ENCODE peak calls at places on chromosomes 6 and 20, in nine cellular contexts. Y, J, V, F, S, C, X, N and U are unnamed samples.

GRCh38 chr6:41732149-41732548 is 3.3 kb downstream of the TFEB start:
- DNase-seq in C (no peak), S (no peak), N (no peak), F (no peak), V (no peak), J (no peak), Y (no peak), X (no peak), U (no peak)

GRCh38 chr20:905999-906520 is 10.1 kb downstream of the ANGPT4 start:
- DNase-seq in Y (no peak), C (no peak), V (no peak), F (no peak), J (no peak), N (no peak), S (no peak), X (no peak), U (no peak)

GRCh38 chr20:10671850-10672578 is 1.8 kb downstream of the JAG1 start:
- DNase-seq in C (peak), N (no peak), X (no peak), S (peak), V (peak), Y (no peak), J (no peak), F (peak), U (no peak)

GRCh38 chr20:41173161-41173721 is 35.9 kb downstream of the PLCG1 start:
- DNase-seq in J (peak), X (peak), V (peak), S (peak), N (peak), F (peak), Y (peak), C (peak), U (peak)

GRCh38 chr6:35400901-35401311 is 51.2 kb upstream of the FANCE start:
- DNase-seq in V (no peak), X (no peak), F (no peak), C (peak), S (no peak), N (no peak), J (peak), Y (no peak), U (no peak)

GRCh38 chr6:117267766-117268534 is 2.6 kb downstream of the VGLL2 start:
- DNase-seq in X (no peak), Y (no peak), J (no peak), N (no peak), C (no peak), V (no peak), S (no peak), F (no peak), U (no peak)

GRCh38 chr20:51749674-51750036 is 18.5 kb downstream of the ATP9A start:
- DNase-seq in C (peak), V (peak), F (peak), X (peak), S (no peak), Y (no peak), J (no peak), N (no peak), U (no peak)

GRCh38 chr20:16615199-16615598 is 42.0 kb upstream of the KIF16B start:
- DNase-seq in S (no peak), F (peak), J (peak), Y (no peak), V (peak), X (peak), C (peak), N (no peak), U (no peak)

GRCh38 chr6:71544028-71544427 is 255.4 kb downstream of the OGFRL1 start:
- DNase-seq in V (no peak), X (peak), S (no peak), C (no peak), F (peak), J (no peak), N (no peak), Y (no peak), U (no peak)

GRCh38 chr20:36792422-36792821 is 18.9 kb upstream of the DSN1 start:
- DNase-seq in X (peak), J (peak), N (peak), C (peak), S (no peak), Y (peak), F (peak), V (peak), U (no peak)

GRCh38 chr6:4405609-4406212 is 270.3 kb upstream of the ECI2 start:
- DNase-seq in S (no peak), N (no peak), V (no peak), F (no peak), C (no peak), Y (no peak), X (no peak), J (no peak), U (no peak)

GRCh38 chr20:14860410-14860814 is 523.0 kb upstream of the FLRT3 start:
- DNase-seq in C (peak), J (peak), F (no peak), Y (no peak), X (no peak), N (peak), S (no peak), V (no peak), U (no peak)

DNA sequence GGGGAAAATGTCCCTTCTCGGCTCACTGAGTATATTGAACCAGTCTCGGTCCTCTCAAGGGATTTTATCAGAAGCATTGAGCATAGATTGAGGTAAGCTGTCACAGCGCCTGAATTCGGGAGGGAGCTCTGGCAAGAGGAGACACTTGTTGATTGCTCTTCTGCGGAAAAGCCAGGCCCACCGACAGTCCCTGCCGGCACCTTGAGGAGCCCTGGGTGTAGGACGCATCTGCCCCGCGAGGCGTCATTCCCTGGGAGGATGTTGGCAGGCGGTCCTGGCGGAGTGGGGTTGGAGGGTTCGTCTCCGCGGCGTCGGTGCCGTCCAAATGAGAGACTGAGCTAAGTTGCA is 829 bp downstream of the FBXO9 start:
- DNase-seq in F (peak), V (no peak), J (peak), Y (peak), N (peak), C (peak), X (no peak), S (peak), U (no peak)
- TF ChIP-seq CTCF in F (no peak), V (no peak), J (no peak), Y (no peak), N (no peak), C (no peak), X (peak), S (no peak), U (no peak)

GRCh38 chr20:24533449-24533848 is 64.0 kb downstream of the SYNDIG1 start:
- DNase-seq in S (no peak), N (no peak), J (no peak), Y (no peak), X (no peak), C (no peak), F (no peak), V (no peak), U (no peak)
- TF ChIP-seq CTCF in S (no peak), N (no peak), J (no peak), Y (peak), X (no peak), C (peak), F (no peak), V (no peak), U (no peak)

DNA sequence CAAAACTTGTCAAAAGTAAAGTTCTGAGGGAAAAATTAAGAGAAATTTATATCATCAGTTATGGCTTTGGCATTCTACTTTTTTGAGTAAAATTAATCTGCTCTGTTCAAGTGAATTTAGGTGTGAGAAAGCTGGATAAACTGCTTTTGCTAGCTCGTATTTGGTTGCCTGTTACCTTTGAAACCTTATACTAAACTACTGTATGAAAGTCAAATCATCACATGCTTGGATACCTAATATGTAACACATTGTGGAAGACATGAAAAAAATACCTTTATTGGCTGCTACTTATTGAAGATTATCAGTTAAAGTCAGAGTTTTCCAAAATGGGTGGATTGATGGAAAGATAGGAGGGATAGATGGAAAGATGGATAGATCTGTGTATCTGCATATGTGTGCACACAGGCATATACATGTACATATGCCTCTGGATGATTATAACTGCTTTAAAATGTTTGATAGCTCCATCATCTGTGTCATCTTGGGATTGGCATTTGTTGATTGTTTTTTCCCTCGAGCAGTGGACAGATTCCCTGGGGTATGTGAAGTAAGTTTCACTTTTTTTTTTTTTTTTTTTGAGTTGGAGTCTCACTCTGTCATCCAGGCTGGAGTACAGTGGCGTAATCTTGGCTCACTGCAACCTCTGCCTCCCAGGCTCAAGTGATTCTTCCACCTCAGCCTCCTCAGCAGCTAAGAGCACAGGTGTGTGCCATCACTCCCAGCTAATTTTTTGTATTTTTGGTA is 24.3 kb downstream of the SCAF8 start:
- DNase-seq in X (no peak), S (no peak), F (no peak), Y (no peak), C (no peak), J (no peak), N (no peak), V (no peak), U (no peak)
- TF ChIP-seq CTCF in X (no peak), S (no peak), F (no peak), Y (no peak), C (no peak), J (no peak), N (no peak), V (no peak), U (no peak)

DNA sequence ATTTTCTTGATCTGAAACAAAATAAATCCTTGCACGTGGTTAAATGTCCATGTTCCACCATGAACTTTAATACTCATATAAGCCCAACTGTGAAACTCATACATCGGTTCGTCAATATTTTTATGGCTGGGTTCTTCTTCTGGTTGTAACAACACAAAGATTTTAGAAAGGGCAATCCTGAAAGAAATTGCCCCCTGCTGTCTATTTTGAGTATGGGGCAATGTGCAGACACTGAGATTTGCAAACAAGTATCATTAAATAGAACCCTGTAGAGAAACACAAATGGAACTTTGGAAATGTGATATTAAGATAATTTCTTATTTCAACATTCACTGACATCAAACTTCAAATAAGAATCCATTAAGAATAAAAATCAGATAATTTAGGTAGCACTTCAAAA is 80.2 kb upstream of the PHACTR1 start:
- DNase-seq in C (peak), N (no peak), Y (no peak), J (no peak), F (peak), X (no peak), V (no peak), S (no peak), U (no peak)
- TF ChIP-seq CTCF in C (peak), N (no peak), Y (peak), J (peak), F (no peak), X (peak), V (no peak), S (peak), U (peak)